ENCODE peak calls at places on chromosomes 6 and 20, in four cellular contexts. P is mucosa of gallbladder, S is NT2/D1, W is NCI-H1092 treated with DMSO at 0.1 percent for 48 hours. O is an unnamed sample.

GRCh38 chr6:52568320-52568719 is 8.5 kb downstream of the TRAM2 start:
- DNase-seq in P (no peak), S (no peak), W (no peak), O (no peak)

GRCh38 chr6:152232494-152233151 is 404.5 kb downstream of the SYNE1 start:
- DNase-seq in P (no peak), S (no peak), W (no peak), O (no peak)

GRCh38 chr6:125910518-125910917 is 46.1 kb upstream of the HINT3 start:
- DNase-seq in P (no peak), S (no peak), W (no peak), O (no peak)

GRCh38 chr6:167581637-167582036 is 245.1 kb upstream of the AFDN start:
- DNase-seq in P (no peak), S (no peak), W (no peak), O (no peak)

GRCh38 chr6:88008821-88009220 is 38.8 kb upstream of the SPACA1 start:
- DNase-seq in P (no peak), S (no peak), W (no peak), O (no peak)

GRCh38 chr6:36893976-36894932 is 8.5 kb downstream of the C6orf89 start:
- DNase-seq in P (no peak), S (no peak), W (no peak), O (no peak)

GRCh38 chr6:111211411-111212030 is 124.2 kb downstream of the SLC16A10 start:
- DNase-seq in P (no peak), S (no peak), W (no peak), O (no peak)

GRCh38 chr6:44932651-44933091 is 395.5 kb upstream of the RUNX2 start:
- DNase-seq in P (no peak), S (no peak), W (no peak), O (no peak)

GRCh38 chr6:19327246-19327645 is 509.9 kb upstream of the ID4 start:
- DNase-seq in P (no peak), S (no peak), W (no peak), O (no peak)

GRCh38 chr6:13687917-13688351 is 23.7 kb downstream of the RANBP9 start:
- DNase-seq in P (no peak), S (no peak), W (no peak), O (no peak)

GRCh38 chr20:1327241-1327653 is 1.7 kb downstream of the SDCBP2 start:
- DNase-seq in P (peak; percentile 11), S (no peak), W (no peak), O (no peak)

GRCh38 chr20:1467355-1468116 is 887 bp upstream of the NSFL1C start:
- DNase-seq in P (peak; percentile 69), S (no peak), W (no peak), O (no peak)

O was measured in NCI-H345.